ENCODE peak calls at places on chromosome 7, in eight cellular contexts. B, N, R, T, E, H, I and Z are unnamed samples.
A peak's percentile ranks its signal among the peaks of the same experiment; 100 is the strongest.

GRCh38 chr7:99061001-99061779 is 82.7 kb downstream of the SMURF1 start:
- DNase-seq in B (no peak), N (no peak), R (no peak), T (no peak), E (no peak), H (no peak), I (no peak), Z (no peak)

GRCh38 chr7:28626629-28627262 is 214.4 kb downstream of the CREB5 start:
- DNase-seq in B (no peak), N (peak; percentile 75), R (peak; percentile 8), T (no peak), E (no peak), H (peak; percentile 45), I (peak; percentile 51), Z (no peak)

GRCh38 chr7:134720091-134720935 is 59.1 kb upstream of the CALD1 start:
- DNase-seq in B (no peak), N (no peak), R (no peak), T (no peak), E (no peak), H (no peak), I (no peak), Z (no peak)

GRCh38 chr7:151244156-151244870 is 4.2 kb downstream of the SMARCD3 start:
- DNase-seq in B (no peak), N (peak; percentile 70), R (peak; percentile 58), T (no peak), E (peak; percentile 79), H (peak; percentile 35), I (peak; percentile 66), Z (no peak)

GRCh38 chr7:149022961-149023360 is 5.3 kb downstream of the PDIA4 start:
- DNase-seq in B (no peak), N (no peak), R (no peak), T (no peak), E (no peak), H (no peak), I (no peak), Z (no peak)

GRCh38 chr7:44279286-44279685 is 46.1 kb downstream of the CAMK2B start:
- DNase-seq in B (no peak), N (no peak), R (no peak), T (no peak), E (no peak), H (no peak), I (no peak), Z (no peak)

GRCh38 chr7:73520673-73521635 is 1.1 kb downstream of the BAZ1B start:
- DNase-seq in B (no peak), N (peak; percentile 43), R (no peak), T (no peak), E (no peak), H (peak; percentile 50), I (no peak), Z (no peak)

GRCh38 chr7:129989466-129989865 is 36.7 kb upstream of the UBE2H start:
- DNase-seq in B (no peak), N (no peak), R (no peak), T (no peak), E (no peak), H (no peak), I (no peak), Z (no peak)

GRCh38 chr7:13044309-13044708 is 356.9 kb downstream of the ARL4A start:
- DNase-seq in B (no peak), N (peak; percentile 8), R (no peak), T (no peak), E (no peak), H (no peak), I (no peak), Z (no peak)

GRCh38 chr7:72805526-72806494 is 22.2 kb downstream of the TYW1B start:
- DNase-seq in B (peak; percentile 87), N (no peak), R (no peak), T (no peak), E (no peak), H (peak; percentile 85), I (no peak), Z (no peak)

GRCh38 chr7:103862302-103863035 is 127.0 kb downstream of the RELN start:
- DNase-seq in B (no peak), N (no peak), R (no peak), T (no peak), E (no peak), H (no peak), I (no peak), Z (no peak)

GRCh38 chr7:105202561-105203130 is 186.1 kb downstream of the SRPK2 start:
- DNase-seq in B (no peak), N (no peak), R (no peak), T (peak; percentile 12), E (no peak), H (peak; percentile 61), I (peak; percentile 77), Z (no peak)

GRCh38 chr7:129664029-129665012 is 52.8 kb downstream of the NRF1 start:
- DNase-seq in B (peak; percentile 13), N (peak; percentile 70), R (no peak), T (peak; percentile 50), E (peak; percentile 56), H (peak; percentile 79), I (peak; percentile 35), Z (no peak)

GRCh38 chr7:76047305-76047810 is 442 bp downstream of the STYXL1 start:
- DNase-seq in B (peak; percentile 6), N (no peak), R (no peak), T (no peak), E (no peak), H (peak; percentile 9), I (peak; percentile 16), Z (no peak)

GRCh38 chr7:5597772-5598171 is 174.1 kb upstream of the TNRC18 start:
- DNase-seq in B (no peak), N (peak; percentile 75), R (no peak), T (no peak), E (no peak), H (peak; percentile 56), I (no peak), Z (no peak)

GRCh38 chr7:12403287-12404181 is at the start of gene VWDE:
- DNase-seq in B (no peak), N (peak; percentile 72), R (no peak), T (peak; percentile 77), E (peak; percentile 37), H (peak; percentile 36), I (peak; percentile 35), Z (peak; percentile 45)

GRCh38 chr7:150378115-150378852 is 846 bp upstream of the ZNF775 start:
- DNase-seq in B (peak; percentile 92), N (peak; percentile 92), R (no peak), T (peak; percentile 84), E (no peak), H (peak; percentile 63), I (peak; percentile 68), Z (peak; percentile 57)

GRCh38 chr7:51043461-51043860 is 260.8 kb upstream of the GRB10 start:
- DNase-seq in B (no peak), N (no peak), R (no peak), T (no peak), E (no peak), H (no peak), I (no peak), Z (no peak)

GRCh38 chr7:50641442-50642405 is 76.5 kb upstream of the DDC start:
- DNase-seq in B (no peak), N (no peak), R (no peak), T (no peak), E (peak; percentile 45), H (no peak), I (peak; percentile 97), Z (no peak)

GRCh38 chr7:34756025-34756437 is 98.0 kb downstream of the NPSR1 start:
- DNase-seq in B (no peak), N (peak; percentile 72), R (no peak), T (no peak), E (no peak), H (no peak), I (no peak), Z (no peak)

GRCh38 chr7:149587331-149587645 is 89.7 kb upstream of the ZNF746 start:
- DNase-seq in B (no peak), N (no peak), R (no peak), T (no peak), E (no peak), H (no peak), I (no peak), Z (no peak)